ENCODE peak calls at places on chromosomes 7 and 10, in seven cellular contexts. C, X, K, G, L, U and P are unnamed samples.

GRCh38 chr7:54788664-54789063 is 29.7 kb upstream of the SEC61G start:
- DNase-seq in X (peak), K (no peak), L (peak), G (peak), C (no peak), U (no peak), P (no peak)

GRCh38 chr10:129035052-129035805 is 431.8 kb upstream of the MGMT start:
- DNase-seq in X (no peak), G (no peak), C (no peak), U (no peak), K (no peak), L (peak), P (no peak)

GRCh38 chr7:27647052-27647451 is 15.6 kb downstream of the HIBADH start:
- DNase-seq in X (no peak), K (no peak), U (no peak), L (peak), G (peak), C (no peak), P (no peak)

GRCh38 chr10:71188201-71188600 is 24.2 kb upstream of the UNC5B start:
- DNase-seq in C (no peak), K (no peak), U (no peak), G (no peak), L (no peak), X (no peak), P (no peak)

GRCh38 chr10:2610946-2611345 is 456.4 kb upstream of the PFKP start:
- DNase-seq in L (no peak), X (peak), K (no peak), G (no peak), U (no peak), C (no peak), P (no peak)

GRCh38 chr7:158695726-158696452 is 8.7 kb downstream of the NCAPG2 start:
- DNase-seq in C (peak), X (no peak), G (no peak), U (no peak), K (no peak), L (peak), P (no peak)

GRCh38 chr7:11212816-11213215 is 239.1 kb downstream of the PHF14 start:
- DNase-seq in U (no peak), K (no peak), C (no peak), L (peak), X (no peak), G (no peak), P (no peak)

GRCh38 chr7:33831389-33832118 is 73.8 kb upstream of the BMPER start:
- DNase-seq in U (no peak), G (no peak), L (peak), K (no peak), X (no peak), C (no peak), P (no peak)

GRCh38 chr10:124035928-124036558 is 57.4 kb downstream of the CHST15 start:
- DNase-seq in G (no peak), X (no peak), C (peak), K (peak), U (no peak), L (no peak), P (no peak)

GRCh38 chr7:115146148-115146547 is 224.3 kb downstream of the MDFIC start:
- DNase-seq in U (no peak), K (no peak), L (no peak), G (no peak), X (no peak), C (no peak), P (no peak)

GRCh38 chr7:73478549-73478948 is 43.5 kb downstream of the BAZ1B start:
- DNase-seq in K (no peak), G (no peak), U (no peak), C (no peak), X (no peak), L (no peak), P (no peak)

GRCh38 chr10:132658546-132659205 is 121.1 kb downstream of the INPP5A start:
- DNase-seq in K (no peak), X (no peak), G (no peak), C (no peak), L (no peak), U (no peak), P (no peak)

GRCh38 chr10:102997998-102998397 is 79.9 kb downstream of the CNNM2 start:
- DNase-seq in C (no peak), L (no peak), K (peak), X (no peak), G (no peak), U (no peak), P (no peak)

GRCh38 chr7:81721428-81721827 is 48.4 kb downstream of the HGF start:
- DNase-seq in L (no peak), G (no peak), U (no peak), K (no peak), C (no peak), X (no peak), P (no peak)

GRCh38 chr7:340200-340937 is 50.4 kb downstream of the FOXL3 start:
- DNase-seq in X (no peak), K (no peak), G (no peak), C (no peak), U (no peak), L (no peak), P (no peak)